ENCODE peak calls at places on chromosomes 12 and 14, in ten cellular contexts. F is foreskin fibroblast, T is K562, I is fibroblast of the aortic adventitia, Z is lower leg skin, V is breast epithelium, X is choroid plexus epithelial cell, G is GM12864, N is tibial artery, Y is endothelial cell of umbilical vein. H is an unnamed sample.

GRCh38 chr14:99769123-99769522 is 24.1 kb upstream of the EML1 start:
- DNase-seq in F (no peak), T (no peak), I (no peak), Z (no peak), V (no peak), X (no peak), G (no peak), N (no peak), Y (no peak), H (no peak)

GRCh38 chr14:24639270-24639669 is 5.3 kb upstream of the GZMB start:
- DNase-seq in F (no peak), T (no peak), I (no peak), Z (no peak), V (no peak), X (no peak), G (no peak), N (no peak), Y (no peak), H (no peak)

GRCh38 chr12:75650989-75651695 is 139.7 kb upstream of the KRR1 start:
- DNase-seq in F (peak), T (no peak), I (peak), Z (no peak), V (no peak), X (peak), G (no peak), N (no peak), Y (no peak), H (no peak)

GRCh38 chr12:68812553-68813241 is 4.7 kb downstream of the MDM2 start:
- DNase-seq in F (no peak), T (peak), I (no peak), Z (no peak), V (no peak), X (no peak), G (no peak), N (no peak), Y (no peak), H (no peak)

GRCh38 chr14:35138585-35138984 is 16.2 kb downstream of the PRORP start:
- DNase-seq in F (no peak), T (no peak), I (no peak), Z (no peak), V (no peak), X (no peak), G (no peak), N (no peak), Y (no peak), H (no peak)

GRCh38 chr14:51087024-51087423 is 7.9 kb downstream of the TRIM9 start:
- DNase-seq in F (peak), T (peak), I (no peak), Z (no peak), V (no peak), X (no peak), G (no peak), N (no peak), Y (no peak), H (peak)

GRCh38 chr14:97878727-97879126 is 1081.5 kb downstream of the VRK1 start:
- DNase-seq in F (peak), T (no peak), I (peak), Z (peak), V (no peak), X (no peak), G (no peak), N (peak), Y (no peak), H (no peak)

GRCh38 chr12:96770239-96770780 is 136.7 kb upstream of the NEDD1 start:
- DNase-seq in F (no peak), T (no peak), I (no peak), Z (no peak), V (no peak), X (no peak), G (no peak), N (no peak), Y (no peak), H (no peak)

GRCh38 chr12:124030510-124030909 is 57.5 kb downstream of the ZNF664 start:
- DNase-seq in F (peak), T (peak), I (peak), Z (no peak), V (no peak), X (peak), G (no peak), N (peak), Y (peak), H (no peak)

GRCh38 chr12:131736807-131737484 is 26.1 kb downstream of the SFSWAP start:
- DNase-seq in F (peak), T (no peak), I (peak), Z (no peak), V (peak), X (peak), G (no peak), N (no peak), Y (peak), H (no peak)

GRCh38 chr14:80419339-80419738 is 208.0 kb upstream of the DIO2 start:
- DNase-seq in F (no peak), T (no peak), I (peak), Z (no peak), V (no peak), X (peak), G (no peak), N (no peak), Y (no peak), H (no peak)

GRCh38 chr12:55842681-55843429 is at the start of gene MMP19:
- DNase-seq in F (peak), T (peak), I (peak), Z (no peak), V (no peak), X (peak), G (no peak), N (no peak), Y (no peak), H (no peak)
- H3K4me3 ChIP-seq in F (peak), T (peak), I (peak), Z (peak), V (peak), X (peak), G (no peak), N (peak), Y (no peak), H (no peak)

DNA sequence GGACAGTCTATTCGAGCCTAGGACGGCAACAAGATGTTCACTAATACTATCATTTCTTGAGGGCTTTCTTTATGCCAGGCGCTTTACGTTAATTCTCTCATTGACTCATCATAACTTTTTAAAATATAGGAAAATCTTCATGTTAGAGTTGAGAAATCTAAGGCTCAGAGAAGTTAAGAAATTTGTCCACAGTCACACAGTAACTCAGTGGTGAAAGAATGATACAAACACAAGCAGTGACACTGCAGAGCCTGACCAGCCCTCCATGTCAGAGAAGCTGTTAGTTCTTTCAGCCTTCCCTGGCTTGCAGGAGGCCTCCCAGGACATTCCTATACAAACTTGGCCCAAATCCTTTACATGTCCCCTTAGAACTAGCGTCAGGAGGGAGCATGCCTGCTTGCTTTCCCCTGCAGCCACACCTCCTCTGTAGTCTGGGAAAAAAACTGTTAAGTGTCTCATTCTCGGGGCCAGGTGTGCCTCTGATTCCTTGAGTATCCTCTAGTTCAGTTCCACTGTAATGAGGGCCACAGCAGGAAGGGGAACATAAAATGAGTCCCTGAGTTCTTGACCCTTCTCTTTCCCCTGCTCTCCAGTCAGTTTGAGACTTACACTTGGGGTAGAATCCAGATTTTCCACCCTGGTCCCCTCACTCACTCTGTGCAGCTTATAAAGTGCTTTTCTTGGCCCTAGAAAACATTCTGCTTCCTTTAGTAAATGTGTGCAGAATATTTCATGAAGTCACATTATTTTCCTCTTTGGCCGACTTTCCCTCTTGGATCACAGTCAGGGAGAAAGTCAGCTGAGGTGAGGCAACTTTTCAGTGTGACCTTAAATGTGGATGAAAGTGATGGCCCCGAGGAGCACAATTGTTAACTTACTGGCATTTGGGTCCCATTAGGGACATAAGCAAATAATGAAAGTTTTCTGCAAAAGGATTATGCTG is 152.2 kb upstream of the HIF1A start:
- DNase-seq in F (peak), T (no peak), I (peak), Z (no peak), V (no peak), X (no peak), G (no peak), N (peak), Y (peak), H (no peak)
- TF ChIP-seq CTCF in F (no peak), T (no peak), I (no peak), Z (no peak), V (no peak), X (no peak), G (no peak), N (no peak), Y (no peak), H (no peak)

DNA sequence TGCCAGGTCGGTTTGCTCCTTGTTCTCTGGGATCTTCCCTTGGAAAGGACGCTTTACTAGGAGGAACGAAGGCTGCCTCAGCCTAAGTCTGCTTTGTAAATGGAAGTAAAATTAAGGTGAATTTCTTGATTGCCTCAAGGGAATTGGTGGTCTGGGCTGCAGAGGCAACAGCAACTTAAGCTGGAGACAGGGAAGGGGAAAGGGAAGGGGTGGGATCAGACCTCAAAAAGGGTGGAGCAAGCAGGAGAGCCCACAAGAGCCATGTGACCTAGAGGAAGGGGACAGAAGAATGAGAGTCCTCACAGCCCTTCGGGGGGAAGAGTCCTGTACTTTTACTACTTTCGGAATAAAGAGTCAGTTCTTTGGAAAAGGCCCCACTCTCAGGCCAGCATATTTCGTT is 147.9 kb downstream of the PPM1H start:
- DNase-seq in F (no peak), T (no peak), I (no peak), Z (no peak), V (no peak), X (no peak), G (no peak), N (no peak), Y (no peak), H (no peak)
- H3K4me3 ChIP-seq in F (no peak), T (no peak), I (no peak), Z (no peak), V (no peak), X (no peak), G (no peak), N (no peak), Y (no peak), H (no peak)

DNA sequence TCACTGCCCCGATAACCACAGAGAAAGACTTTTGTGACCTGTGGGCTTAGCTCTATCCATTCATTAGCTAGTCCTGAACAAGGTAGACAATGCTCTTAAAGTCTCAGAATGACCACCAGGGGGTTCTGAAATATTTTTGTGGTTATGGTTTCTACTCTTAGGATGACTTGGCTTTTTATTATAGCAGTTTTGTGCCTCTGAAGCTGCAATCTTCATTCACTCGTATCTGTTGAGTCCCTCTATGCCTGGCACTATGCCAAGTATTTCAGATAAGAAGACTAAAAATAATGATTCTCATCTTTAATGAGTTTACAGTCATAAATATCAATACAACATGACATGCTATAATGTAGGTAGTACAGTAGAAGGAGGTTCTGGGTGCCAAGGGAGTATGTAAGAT is 130.8 kb upstream of the TRHDE start:
- DNase-seq in F (peak), T (peak), I (peak), Z (no peak), V (no peak), X (peak), G (peak), N (no peak), Y (no peak), H (peak)
- TF ChIP-seq CTCF in F (peak), T (no peak), I (peak), Z (no peak), V (no peak), X (peak), G (peak), N (no peak), Y (no peak), H (peak)

GRCh38 chr12:112589275-112589674 is 170.5 kb downstream of the PTPN11 start:
- DNase-seq in F (no peak), T (no peak), I (no peak), Z (no peak), V (no peak), X (no peak), G (no peak), N (no peak), Y (no peak), H (no peak)
- H3K4me3 ChIP-seq in F (no peak), T (no peak), I (no peak), Z (no peak), V (no peak), X (no peak), G (no peak), N (no peak), Y (no peak), H (no peak)

DNA sequence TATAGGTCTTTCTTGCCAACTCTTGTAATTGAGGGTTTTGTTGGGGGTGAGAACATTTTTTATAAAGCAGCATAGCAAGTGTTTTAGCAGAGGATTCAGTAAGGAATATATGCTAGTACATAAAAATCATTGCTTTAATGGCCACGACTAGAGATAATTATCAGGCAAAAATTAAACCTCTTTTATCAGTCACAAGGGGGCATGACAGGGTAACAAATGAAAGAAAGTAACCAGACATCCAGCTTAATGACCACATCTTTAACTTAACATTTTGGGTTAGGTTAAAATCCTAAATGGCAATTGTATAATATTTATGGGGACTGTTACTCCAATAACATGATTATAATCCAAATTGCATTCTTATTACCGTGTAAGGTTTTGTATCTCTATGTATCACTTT is 119.6 kb downstream of the LRRIQ1 start:
- DNase-seq in F (peak), T (no peak), I (peak), Z (no peak), V (no peak), X (peak), G (no peak), N (no peak), Y (peak), H (peak)
- TF ChIP-seq CTCF in F (no peak), T (no peak), I (peak), Z (no peak), V (no peak), X (peak), G (no peak), N (peak), Y (no peak), H (no peak)

GRCh38 chr14:103086771-103087342 is 2.8 kb downstream of the LBHD2 start:
- DNase-seq in F (no peak), T (no peak), I (no peak), Z (no peak), V (no peak), X (no peak), G (no peak), N (no peak), Y (no peak), H (no peak)

GRCh38 chr14:103085106-103086091 is 1.4 kb downstream of the LBHD2 start:
- DNase-seq in F (no peak), T (no peak), I (no peak), Z (no peak), V (no peak), X (no peak), G (no peak), N (no peak), Y (no peak), H (no peak)

GRCh38 chr14:103087343-103087835 is 3.4 kb downstream of the LBHD2 start:
- DNase-seq in F (no peak), T (no peak), I (no peak), Z (no peak), V (no peak), X (no peak), G (no peak), N (no peak), Y (no peak), H (peak)

GRCh38 chr14:103081951-103082350 is 2.1 kb upstream of the LBHD2 start:
- DNase-seq in F (no peak), T (no peak), I (no peak), Z (no peak), V (no peak), X (no peak), G (no peak), N (no peak), Y (no peak), H (no peak)

DNA sequence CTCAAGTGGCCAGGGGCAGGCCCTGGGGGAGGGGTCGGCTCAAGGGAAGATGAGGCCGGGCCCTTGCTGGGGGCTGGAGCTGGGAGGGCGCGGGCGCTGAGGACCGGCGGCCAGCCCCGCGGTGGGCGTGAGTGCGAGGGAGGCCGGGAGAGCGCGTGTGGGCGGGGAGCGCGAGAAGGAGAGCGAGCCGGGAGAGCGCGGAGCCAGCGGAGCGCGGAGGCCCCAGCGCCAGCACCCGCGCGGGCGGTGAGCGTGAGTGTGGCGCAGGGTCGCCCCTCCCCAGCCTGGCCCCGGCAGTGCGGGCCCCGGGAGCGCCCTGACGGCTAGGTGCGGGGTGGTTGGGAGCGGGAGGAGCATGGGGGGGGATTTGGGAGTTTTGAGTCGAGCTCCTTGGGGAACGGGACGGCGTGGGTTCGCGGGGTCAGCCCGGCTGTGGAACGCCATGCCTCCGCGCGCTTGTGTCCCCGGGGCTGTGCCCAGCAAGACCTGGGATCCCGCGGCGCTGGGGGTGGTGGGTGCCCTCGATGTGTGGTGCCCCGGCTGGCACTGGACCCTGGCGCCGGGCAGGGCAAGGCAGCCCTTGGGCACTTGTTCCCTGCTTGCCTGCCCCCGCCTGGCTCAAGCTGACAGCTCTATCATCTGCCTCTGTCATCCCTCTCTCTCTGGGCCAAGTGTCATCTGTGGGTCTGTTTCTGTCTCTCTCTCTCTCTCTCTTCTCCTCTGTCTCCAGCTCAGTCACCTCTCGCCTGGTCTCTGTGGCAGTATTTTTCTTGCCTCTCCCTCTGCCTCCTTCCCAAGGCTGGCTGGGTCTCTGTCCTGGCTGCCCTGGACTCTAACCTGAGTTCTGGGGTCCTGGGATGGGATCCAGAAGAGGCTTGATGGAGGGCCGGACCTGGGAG is at the start of gene LBHD2:
- DNase-seq in F (peak), T (no peak), I (peak), Z (no peak), V (no peak), X (no peak), G (no peak), N (no peak), Y (no peak), H (no peak)
- H3K4me3 ChIP-seq in F (no peak), T (no peak), I (peak), Z (no peak), V (peak), X (no peak), G (no peak), N (no peak), Y (no peak), H (no peak)

GRCh38 chr14:91714805-91715204 is 17.1 kb downstream of the CATSPERB start:
- DNase-seq in F (no peak), T (no peak), I (no peak), Z (no peak), V (no peak), X (no peak), G (no peak), N (no peak), Y (no peak), H (no peak)
- TF ChIP-seq CTCF in F (no peak), T (peak), I (peak), Z (no peak), V (no peak), X (no peak), G (peak), N (no peak), Y (no peak), H (peak)

GRCh38 chr12:104604070-104604994 is 147.6 kb downstream of the CHST11 start:
- DNase-seq in F (peak), T (peak), I (peak), Z (peak), V (no peak), X (peak), G (peak), N (peak), Y (peak), H (peak)

GRCh38 chr12:104602901-104603300 is 146.2 kb downstream of the CHST11 start:
- DNase-seq in F (peak), T (no peak), I (no peak), Z (no peak), V (no peak), X (no peak), G (no peak), N (no peak), Y (no peak), H (no peak)

GRCh38 chr12:104602426-104602825 is 145.7 kb downstream of the CHST11 start:
- DNase-seq in F (no peak), T (no peak), I (no peak), Z (no peak), V (no peak), X (no peak), G (no peak), N (no peak), Y (no peak), H (no peak)

GRCh38 chr12:104604995-104605675 is 148.4 kb downstream of the CHST11 start:
- DNase-seq in F (no peak), T (no peak), I (no peak), Z (no peak), V (no peak), X (no peak), G (no peak), N (peak), Y (no peak), H (no peak)

GRCh38 chr12:104603545-104603973 is 146.8 kb downstream of the CHST11 start:
- DNase-seq in F (peak), T (no peak), I (peak), Z (no peak), V (no peak), X (no peak), G (no peak), N (no peak), Y (no peak), H (no peak)
- H3K4me3 ChIP-seq in F (no peak), T (peak), I (no peak), Z (no peak), V (no peak), X (no peak), G (no peak), N (no peak), Y (no peak), H (no peak)

DNA sequence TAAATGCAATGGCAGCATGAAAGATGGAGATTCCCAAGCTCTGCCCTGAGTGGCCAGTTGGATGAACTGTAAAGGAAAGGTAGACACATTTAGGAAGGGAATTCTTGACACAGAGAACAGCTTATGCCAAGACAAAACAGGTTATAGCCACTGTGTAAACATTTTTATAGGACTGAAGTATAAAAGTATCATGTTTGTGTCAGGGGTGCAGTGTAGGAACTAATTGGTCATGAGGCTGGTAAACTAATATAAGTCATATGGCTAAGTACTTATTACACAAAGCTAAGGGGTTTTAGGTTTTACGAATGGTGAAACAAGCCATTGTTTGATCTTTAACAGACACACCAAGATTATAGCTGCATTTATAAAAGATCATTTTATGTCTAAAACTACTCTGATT is 207.7 kb upstream of the SLC16A7 start:
- DNase-seq in F (no peak), T (no peak), I (no peak), Z (no peak), V (no peak), X (no peak), G (no peak), N (no peak), Y (no peak), H (no peak)
- TF ChIP-seq CTCF in F (no peak), T (no peak), I (no peak), Z (no peak), V (no peak), X (no peak), G (no peak), N (no peak), Y (no peak), H (no peak)